ENCODE peak calls at places on chromosome 20, in eight cellular contexts. One of them, this sample, is unnamed.

GRCh38 chr20:57619053-57619831 is 984 bp downstream of the ZBP1 start:
- DNase-seq in astrocyte of the spinal cord: no peak
- DNase-seq in pancreas: no peak
- DNase-seq in HFF-Myc: no peak
- DNase-seq in fibroblast of the aortic adventitia: no peak
- DNase-seq in A549: no peak
- DNase-seq in IMR-90: no peak
- DNase-seq in lower lobe of right lung: peak
- DNase-seq in this sample: no peak

GRCh38 chr20:48523191-48523757 is 304.5 kb downstream of the PREX1 start:
- DNase-seq in astrocyte of the spinal cord: peak
- DNase-seq in pancreas: no peak
- DNase-seq in HFF-Myc: peak
- DNase-seq in fibroblast of the aortic adventitia: peak
- DNase-seq in A549: peak
- DNase-seq in IMR-90: peak
- DNase-seq in lower lobe of right lung: no peak
- DNase-seq in this sample: no peak

GRCh38 chr20:58140787-58141396 is 87.6 kb downstream of the ANKRD60 start:
- DNase-seq in astrocyte of the spinal cord: no peak
- DNase-seq in pancreas: no peak
- DNase-seq in HFF-Myc: no peak
- DNase-seq in fibroblast of the aortic adventitia: no peak
- DNase-seq in A549: no peak
- DNase-seq in IMR-90: no peak
- DNase-seq in lower lobe of right lung: no peak
- DNase-seq in this sample: no peak

GRCh38 chr20:58233881-58234528 is 5.6 kb upstream of the ANKRD60 start:
- DNase-seq in astrocyte of the spinal cord: no peak
- DNase-seq in pancreas: no peak
- DNase-seq in HFF-Myc: no peak
- DNase-seq in fibroblast of the aortic adventitia: peak
- DNase-seq in A549: peak
- DNase-seq in IMR-90: no peak
- DNase-seq in lower lobe of right lung: no peak
- DNase-seq in this sample: no peak

GRCh38 chr20:59159822-59160740 is 3.5 kb upstream of the ZNF831 start:
- DNase-seq in astrocyte of the spinal cord: no peak
- DNase-seq in pancreas: no peak
- DNase-seq in HFF-Myc: no peak
- DNase-seq in fibroblast of the aortic adventitia: no peak
- DNase-seq in A549: no peak
- DNase-seq in IMR-90: no peak
- DNase-seq in lower lobe of right lung: no peak
- DNase-seq in this sample: no peak

GRCh38 chr20:3046677-3047462 is 1.0 kb downstream of the MRPS26 start:
- DNase-seq in astrocyte of the spinal cord: peak
- DNase-seq in pancreas: no peak
- DNase-seq in HFF-Myc: no peak
- DNase-seq in fibroblast of the aortic adventitia: peak
- DNase-seq in A549: peak
- DNase-seq in IMR-90: no peak
- DNase-seq in lower lobe of right lung: peak
- DNase-seq in this sample: no peak

GRCh38 chr20:58088625-58089024 is 139.8 kb downstream of the ANKRD60 start:
- DNase-seq in astrocyte of the spinal cord: no peak
- DNase-seq in pancreas: no peak
- DNase-seq in HFF-Myc: no peak
- DNase-seq in fibroblast of the aortic adventitia: no peak
- DNase-seq in A549: no peak
- DNase-seq in IMR-90: no peak
- DNase-seq in lower lobe of right lung: no peak
- DNase-seq in this sample: no peak

GRCh38 chr20:237918-238317 is 10.9 kb downstream of the DEFB129 start:
- DNase-seq in astrocyte of the spinal cord: no peak
- DNase-seq in pancreas: no peak
- DNase-seq in HFF-Myc: no peak
- DNase-seq in fibroblast of the aortic adventitia: no peak
- DNase-seq in A549: no peak
- DNase-seq in IMR-90: no peak
- DNase-seq in lower lobe of right lung: no peak
- DNase-seq in this sample: no peak

GRCh38 chr20:36085686-36086267 is 68.8 kb upstream of the EPB41L1 start:
- DNase-seq in astrocyte of the spinal cord: peak
- DNase-seq in pancreas: no peak
- DNase-seq in HFF-Myc: peak
- DNase-seq in fibroblast of the aortic adventitia: peak
- DNase-seq in A549: peak
- DNase-seq in IMR-90: peak
- DNase-seq in lower lobe of right lung: peak
- DNase-seq in this sample: no peak

GRCh38 chr20:31454374-31454773 is 13.9 kb downstream of the DEFB123 start:
- DNase-seq in astrocyte of the spinal cord: no peak
- DNase-seq in pancreas: no peak
- DNase-seq in HFF-Myc: no peak
- DNase-seq in fibroblast of the aortic adventitia: no peak
- DNase-seq in A549: no peak
- DNase-seq in IMR-90: no peak
- DNase-seq in lower lobe of right lung: no peak
- DNase-seq in this sample: no peak

GRCh38 chr20:64238115-64238825 is 17.3 kb upstream of the PCMTD2 start:
- DNase-seq in astrocyte of the spinal cord: no peak
- DNase-seq in pancreas: no peak
- DNase-seq in HFF-Myc: no peak
- DNase-seq in fibroblast of the aortic adventitia: no peak
- DNase-seq in A549: no peak
- DNase-seq in IMR-90: no peak
- DNase-seq in lower lobe of right lung: no peak
- DNase-seq in this sample: no peak

GRCh38 chr20:31968299-31969126 is 562 bp downstream of the XKR7 start:
- DNase-seq in astrocyte of the spinal cord: peak
- DNase-seq in pancreas: peak
- DNase-seq in HFF-Myc: no peak
- DNase-seq in fibroblast of the aortic adventitia: peak
- DNase-seq in A549: peak
- DNase-seq in IMR-90: peak
- DNase-seq in lower lobe of right lung: peak
- DNase-seq in this sample: no peak

GRCh38 chr20:1533059-1533458 is 24.4 kb downstream of the SIRPD start:
- DNase-seq in astrocyte of the spinal cord: no peak
- DNase-seq in pancreas: no peak
- DNase-seq in HFF-Myc: no peak
- DNase-seq in fibroblast of the aortic adventitia: peak
- DNase-seq in A549: peak
- DNase-seq in IMR-90: no peak
- DNase-seq in lower lobe of right lung: no peak
- DNase-seq in this sample: no peak

GRCh38 chr20:10536531-10536930 is 101.4 kb downstream of the SLX4IP start:
- DNase-seq in astrocyte of the spinal cord: peak
- DNase-seq in pancreas: peak
- DNase-seq in HFF-Myc: no peak
- DNase-seq in fibroblast of the aortic adventitia: peak
- DNase-seq in A549: peak
- DNase-seq in IMR-90: peak
- DNase-seq in lower lobe of right lung: peak
- DNase-seq in this sample: no peak

GRCh38 chr20:31538327-31538726 is 24.1 kb downstream of the HM13 start:
- DNase-seq in astrocyte of the spinal cord: no peak
- DNase-seq in pancreas: no peak
- DNase-seq in HFF-Myc: no peak
- DNase-seq in fibroblast of the aortic adventitia: no peak
- DNase-seq in A549: no peak
- DNase-seq in IMR-90: no peak
- DNase-seq in lower lobe of right lung: no peak
- DNase-seq in this sample: no peak

GRCh38 chr20:8299921-8300320 is 167.9 kb downstream of the PLCB1 start:
- DNase-seq in astrocyte of the spinal cord: peak
- DNase-seq in pancreas: no peak
- DNase-seq in HFF-Myc: peak
- DNase-seq in fibroblast of the aortic adventitia: peak
- DNase-seq in A549: peak
- DNase-seq in IMR-90: peak
- DNase-seq in lower lobe of right lung: no peak
- DNase-seq in this sample: no peak

GRCh38 chr20:967796-968742 is 34.0 kb downstream of the RSPO4 start:
- DNase-seq in astrocyte of the spinal cord: peak
- DNase-seq in pancreas: no peak
- DNase-seq in HFF-Myc: no peak
- DNase-seq in fibroblast of the aortic adventitia: peak
- DNase-seq in A549: peak
- DNase-seq in IMR-90: peak
- DNase-seq in lower lobe of right lung: no peak
- DNase-seq in this sample: no peak

GRCh38 chr20:31718952-31719643 is 3.6 kb downstream of the BCL2L1 start:
- DNase-seq in astrocyte of the spinal cord: no peak
- DNase-seq in pancreas: no peak
- DNase-seq in HFF-Myc: no peak
- DNase-seq in fibroblast of the aortic adventitia: no peak
- DNase-seq in A549: no peak
- DNase-seq in IMR-90: no peak
- DNase-seq in lower lobe of right lung: no peak
- DNase-seq in this sample: no peak

GRCh38 chr20:45104786-45105185 is 3.9 kb upstream of the KCNS1 start:
- DNase-seq in astrocyte of the spinal cord: peak
- DNase-seq in pancreas: no peak
- DNase-seq in HFF-Myc: no peak
- DNase-seq in fibroblast of the aortic adventitia: peak
- DNase-seq in A549: no peak
- DNase-seq in IMR-90: peak
- DNase-seq in lower lobe of right lung: no peak
- DNase-seq in this sample: peak
- H3K4me3 ChIP-seq in astrocyte of the spinal cord: no peak
- H3K4me3 ChIP-seq in pancreas: no peak
- H3K4me3 ChIP-seq in HFF-Myc: no peak
- H3K4me3 ChIP-seq in fibroblast of the aortic adventitia: no peak
- H3K4me3 ChIP-seq in A549: no peak
- H3K4me3 ChIP-seq in IMR-90: no peak
- H3K4me3 ChIP-seq in lower lobe of right lung: no peak
- H3K4me3 ChIP-seq in this sample: no peak

GRCh38 chr20:44066645-44067606 is 120.1 kb downstream of the JPH2 start:
- DNase-seq in astrocyte of the spinal cord: no peak
- DNase-seq in pancreas: no peak
- DNase-seq in HFF-Myc: no peak
- DNase-seq in fibroblast of the aortic adventitia: no peak
- DNase-seq in A549: no peak
- DNase-seq in IMR-90: no peak
- DNase-seq in lower lobe of right lung: no peak
- DNase-seq in this sample: no peak
- TF ChIP-seq CTCF in astrocyte of the spinal cord: no peak
- TF ChIP-seq CTCF in pancreas: no peak
- TF ChIP-seq CTCF in HFF-Myc: no peak
- TF ChIP-seq CTCF in fibroblast of the aortic adventitia: no peak
- TF ChIP-seq CTCF in A549: no peak
- TF ChIP-seq CTCF in IMR-90: no peak
- TF ChIP-seq CTCF in lower lobe of right lung: no peak
- TF ChIP-seq CTCF in this sample: no peak

GRCh38 chr20:44861547-44862006 is 23.9 kb upstream of the YWHAB start:
- DNase-seq in astrocyte of the spinal cord: peak
- DNase-seq in pancreas: peak
- DNase-seq in HFF-Myc: peak
- DNase-seq in fibroblast of the aortic adventitia: peak
- DNase-seq in A549: no peak
- DNase-seq in IMR-90: peak
- DNase-seq in lower lobe of right lung: no peak
- DNase-seq in this sample: peak

GRCh38 chr20:44863661-44864060 is 21.8 kb upstream of the YWHAB start:
- DNase-seq in astrocyte of the spinal cord: no peak
- DNase-seq in pancreas: no peak
- DNase-seq in HFF-Myc: no peak
- DNase-seq in fibroblast of the aortic adventitia: peak
- DNase-seq in A549: no peak
- DNase-seq in IMR-90: no peak
- DNase-seq in lower lobe of right lung: no peak
- DNase-seq in this sample: no peak

GRCh38 chr20:44862286-44862685 is 23.2 kb upstream of the YWHAB start:
- DNase-seq in astrocyte of the spinal cord: no peak
- DNase-seq in pancreas: no peak
- DNase-seq in HFF-Myc: no peak
- DNase-seq in fibroblast of the aortic adventitia: no peak
- DNase-seq in A549: no peak
- DNase-seq in IMR-90: no peak
- DNase-seq in lower lobe of right lung: no peak
- DNase-seq in this sample: no peak

GRCh38 chr20:44866703-44867335 is 18.7 kb upstream of the YWHAB start:
- DNase-seq in astrocyte of the spinal cord: no peak
- DNase-seq in pancreas: no peak
- DNase-seq in HFF-Myc: no peak
- DNase-seq in fibroblast of the aortic adventitia: peak
- DNase-seq in A549: no peak
- DNase-seq in IMR-90: no peak
- DNase-seq in lower lobe of right lung: no peak
- DNase-seq in this sample: no peak
- H3K4me3 ChIP-seq in astrocyte of the spinal cord: no peak
- H3K4me3 ChIP-seq in pancreas: no peak
- H3K4me3 ChIP-seq in HFF-Myc: no peak
- H3K4me3 ChIP-seq in fibroblast of the aortic adventitia: no peak
- H3K4me3 ChIP-seq in A549: no peak
- H3K4me3 ChIP-seq in IMR-90: no peak
- H3K4me3 ChIP-seq in lower lobe of right lung: no peak
- H3K4me3 ChIP-seq in this sample: no peak

DNA sequence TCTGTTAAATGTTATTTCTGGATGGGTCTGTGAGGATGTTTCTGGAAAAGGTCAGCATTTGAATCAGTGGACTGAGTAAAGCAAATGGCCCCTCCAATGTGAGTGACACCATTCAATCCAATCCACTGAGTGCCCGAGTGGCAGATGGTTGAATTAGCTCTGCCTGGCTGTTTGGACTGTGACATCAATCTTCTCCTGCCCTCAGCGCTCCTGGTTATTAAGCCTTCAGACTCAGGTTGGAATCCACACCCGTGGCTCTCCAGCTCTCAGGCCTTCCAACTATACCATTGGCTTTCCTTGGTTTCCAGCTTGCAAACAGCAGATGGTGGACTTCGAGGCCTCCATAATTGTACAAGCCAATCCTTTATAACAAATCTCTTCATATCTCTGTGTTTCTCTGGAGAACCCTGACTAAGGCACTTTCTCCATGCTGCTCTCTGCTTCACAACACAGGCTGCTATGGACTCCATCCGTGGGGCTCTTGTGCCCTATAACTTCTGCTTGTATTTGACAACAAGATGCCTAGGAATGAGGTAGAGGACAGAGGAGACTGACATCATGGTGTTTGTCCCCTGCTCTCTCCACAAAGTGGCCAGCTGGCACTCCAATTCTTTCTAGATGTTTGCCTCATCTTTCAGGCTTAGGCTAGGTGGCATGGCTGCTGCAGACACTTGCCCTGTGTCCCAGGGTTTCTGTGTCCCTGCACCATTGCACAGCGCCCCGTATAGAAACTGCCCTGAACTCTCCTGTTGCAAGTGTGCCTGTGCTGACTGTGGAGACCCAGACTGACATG is 4.8 kb upstream of the CSTL1 start:
- DNase-seq in astrocyte of the spinal cord: no peak
- DNase-seq in pancreas: no peak
- DNase-seq in HFF-Myc: no peak
- DNase-seq in fibroblast of the aortic adventitia: no peak
- DNase-seq in A549: no peak
- DNase-seq in IMR-90: no peak
- DNase-seq in lower lobe of right lung: no peak
- DNase-seq in this sample: no peak
- TF ChIP-seq CTCF in astrocyte of the spinal cord: no peak
- TF ChIP-seq CTCF in pancreas: no peak
- TF ChIP-seq CTCF in HFF-Myc: no peak
- TF ChIP-seq CTCF in fibroblast of the aortic adventitia: no peak
- TF ChIP-seq CTCF in A549: no peak
- TF ChIP-seq CTCF in IMR-90: no peak
- TF ChIP-seq CTCF in lower lobe of right lung: no peak
- TF ChIP-seq CTCF in this sample: no peak

GRCh38 chr20:6767536-6768227 is at the start of gene BMP2:
- DNase-seq in astrocyte of the spinal cord: peak
- DNase-seq in pancreas: peak
- DNase-seq in HFF-Myc: no peak
- DNase-seq in fibroblast of the aortic adventitia: peak
- DNase-seq in A549: peak
- DNase-seq in IMR-90: peak
- DNase-seq in lower lobe of right lung: peak
- DNase-seq in this sample: no peak
- H3K4me3 ChIP-seq in astrocyte of the spinal cord: peak
- H3K4me3 ChIP-seq in pancreas: peak
- H3K4me3 ChIP-seq in HFF-Myc: peak
- H3K4me3 ChIP-seq in fibroblast of the aortic adventitia: peak
- H3K4me3 ChIP-seq in A549: peak
- H3K4me3 ChIP-seq in IMR-90: peak
- H3K4me3 ChIP-seq in lower lobe of right lung: peak
- H3K4me3 ChIP-seq in this sample: peak

This sample was measured in AG04449.